ENCODE peak calls at places on chromosomes 4 and X, in four cellular contexts. R, E, F and W are unnamed samples.

GRCh38 chrX:6941041-6941440 is 206.5 kb upstream of the STS start:
- DNase-seq in R (no peak), E (no peak), F (no peak), W (no peak)

GRCh38 chrX:123817288-123817894 is 42.5 kb upstream of the XIAP start:
- DNase-seq in R (no peak), E (no peak), F (no peak), W (no peak)

GRCh38 chr4:52173470-52174055 is 122.5 kb downstream of the SPATA18 start:
- DNase-seq in R (no peak), E (no peak), F (no peak), W (no peak)

GRCh38 chrX:70613295-70613694 is 168.7 kb downstream of the DLG3 start:
- DNase-seq in R (no peak), E (no peak), F (no peak), W (no peak)

GRCh38 chrX:108001218-108001814 is 19.1 kb upstream of the TEX13B start:
- DNase-seq in R (no peak), E (peak; percentile 11), F (no peak), W (no peak)

GRCh38 chr4:24471623-24472510 is 112.5 kb downstream of the DHX15 start:
- DNase-seq in R (no peak), E (no peak), F (no peak), W (no peak)

GRCh38 chr4:112114452-112114851 is 30.8 kb upstream of the FAM241A start:
- DNase-seq in R (no peak), E (no peak), F (no peak), W (no peak)

GRCh38 chr4:25535278-25535677 is 120.4 kb upstream of the SLC34A2 start:
- DNase-seq in R (no peak), E (peak; percentile 85), F (no peak), W (no peak)

GRCh38 chrX:150482537-150483217 is 85.7 kb upstream of the MTM1 start:
- DNase-seq in R (no peak), E (peak; percentile 9), F (no peak), W (no peak)

GRCh38 chrX:13029341-13029740 is 15.1 kb downstream of the FAM9C start:
- DNase-seq in R (no peak), E (no peak), F (no peak), W (no peak)

GRCh38 chrX:109732780-109733657 is at the start of gene ACSL4:
- DNase-seq in R (no peak), E (peak; percentile 63), F (peak; percentile 15), W (peak; percentile 75)

GRCh38 chr4:123877561-123877960 is 481.0 kb downstream of the SPRY1 start:
- DNase-seq in R (no peak), E (no peak), F (no peak), W (no peak)

GRCh38 chrX:103584606-103585005 is 709 bp upstream of the TCEAL4 start:
- DNase-seq in R (no peak), E (no peak), F (no peak), W (no peak)

GRCh38 chr4:76463568-76463967 is 28.5 kb downstream of the SHROOM3 start:
- DNase-seq in R (no peak), E (no peak), F (no peak), W (no peak)

GRCh38 chr4:42568610-42569207 is 88.2 kb downstream of the ATP8A1 start:
- DNase-seq in R (peak; percentile 25), E (peak; percentile 56), F (peak; percentile 9), W (peak; percentile 36)

GRCh38 chr4:154719087-154719486 is 24.7 kb upstream of the LRAT start:
- DNase-seq in R (no peak), E (no peak), F (no peak), W (no peak)

GRCh38 chrX:47690175-47690574 is 31.2 kb upstream of the UXT start:
- DNase-seq in R (no peak), E (no peak), F (no peak), W (no peak)

GRCh38 chr4:8317474-8317873 is 47.9 kb downstream of the HTRA3 start:
- DNase-seq in R (no peak), E (no peak), F (no peak), W (no peak)

GRCh38 chrX:65014230-65014629 is 38.0 kb upstream of the ZC4H2 start:
- DNase-seq in R (no peak), E (no peak), F (no peak), W (no peak)

GRCh38 chrX:13661735-13662536 is 9.0 kb downstream of the TCEANC start:
- DNase-seq in R (no peak), E (no peak), F (no peak), W (no peak)

GRCh38 chr4:95085118-95085833 is 327.5 kb downstream of the BMPR1B start:
- DNase-seq in R (no peak), E (no peak), F (no peak), W (no peak)

GRCh38 chr4:107666134-107666533 is 53.9 kb downstream of the PAPSS1 start:
- DNase-seq in R (no peak), E (peak; percentile 10), F (no peak), W (no peak)

GRCh38 chrX:110218591-110218990 is 99.3 kb downstream of the AMMECR1 start:
- DNase-seq in R (no peak), E (no peak), F (no peak), W (no peak)

GRCh38 chr4:76904646-76905190 is 6.8 kb upstream of the SOWAHB start:
- DNase-seq in R (no peak), E (no peak), F (no peak), W (peak; percentile 42)

GRCh38 chrX:41799661-41800060 is 75.7 kb downstream of the GPR82 start:
- DNase-seq in R (no peak), E (no peak), F (no peak), W (no peak)

GRCh38 chr4:141307241-141307689 is 86.6 kb downstream of the ZNF330 start:
- DNase-seq in R (peak; percentile 95), E (peak; percentile 40), F (no peak), W (peak; percentile 47)

GRCh38 chr4:141301216-141301615 is 80.5 kb downstream of the ZNF330 start:
- DNase-seq in R (no peak), E (no peak), F (no peak), W (no peak)

GRCh38 chr4:141304346-141304745 is 83.7 kb downstream of the ZNF330 start:
- DNase-seq in R (no peak), E (no peak), F (no peak), W (no peak)

GRCh38 chr4:141306331-141306730 is 85.6 kb downstream of the ZNF330 start:
- DNase-seq in R (no peak), E (no peak), F (no peak), W (no peak)

DNA sequence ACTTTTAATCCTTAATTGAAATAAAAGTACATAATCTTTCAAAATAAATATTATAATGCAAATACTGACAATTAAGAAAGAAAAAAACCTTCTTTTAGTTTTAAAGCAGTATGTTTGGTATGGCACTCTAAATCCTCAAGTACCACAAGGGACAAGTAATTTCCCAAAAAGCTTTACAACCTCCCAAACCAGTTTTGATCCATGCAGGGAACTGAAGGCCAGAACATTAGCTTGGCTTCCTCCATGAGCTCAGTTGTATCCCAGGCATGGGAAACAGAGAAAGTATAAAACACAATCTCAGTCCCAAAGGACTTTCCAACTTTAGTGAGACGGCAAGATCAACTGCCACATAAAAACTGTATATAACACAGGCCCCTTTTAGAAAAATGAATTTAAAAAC is 82.2 kb downstream of the ZNF330 start:
- DNase-seq in R (no peak), E (no peak), F (no peak), W (no peak)
- TF ChIP-seq SUZ12 in R (no peak), E (no peak), F (no peak), W (no peak)

DNA sequence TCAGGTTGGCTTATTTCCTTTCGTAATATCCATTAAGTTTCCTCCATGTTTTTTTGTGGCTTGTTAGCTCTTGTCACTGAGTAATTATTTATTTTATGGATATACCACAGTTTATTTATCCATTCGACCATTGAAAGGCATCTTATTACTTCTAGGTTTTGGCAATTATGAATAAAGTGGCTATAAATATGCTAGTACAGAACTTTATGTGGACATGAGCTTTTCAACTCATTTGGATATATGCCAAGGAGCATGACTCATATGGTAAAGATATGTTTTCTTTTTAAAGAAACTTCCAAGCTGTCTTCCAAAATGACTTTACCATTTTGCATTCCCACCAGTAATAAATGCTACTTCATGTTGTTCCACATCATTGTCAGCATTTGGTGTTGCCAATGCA is 803.6 kb downstream of the GLUD2 start:
- DNase-seq in R (no peak), E (no peak), F (no peak), W (no peak)
- TF ChIP-seq YY1 in R (no peak), E (no peak), F (no peak), W (no peak)

GRCh38 chr4:176258135-176258534 is 10.9 kb downstream of the ASB5 start:
- DNase-seq in R (no peak), E (no peak), F (no peak), W (no peak)

GRCh38 chr4:176256921-176257320 is 12.1 kb downstream of the ASB5 start:
- DNase-seq in R (no peak), E (no peak), F (no peak), W (no peak)

GRCh38 chr4:176261018-176261417 is 8.0 kb downstream of the ASB5 start:
- DNase-seq in R (no peak), E (no peak), F (no peak), W (no peak)

GRCh38 chr4:176261481-176261880 is 7.5 kb downstream of the ASB5 start:
- DNase-seq in R (no peak), E (no peak), F (no peak), W (no peak)

DNA sequence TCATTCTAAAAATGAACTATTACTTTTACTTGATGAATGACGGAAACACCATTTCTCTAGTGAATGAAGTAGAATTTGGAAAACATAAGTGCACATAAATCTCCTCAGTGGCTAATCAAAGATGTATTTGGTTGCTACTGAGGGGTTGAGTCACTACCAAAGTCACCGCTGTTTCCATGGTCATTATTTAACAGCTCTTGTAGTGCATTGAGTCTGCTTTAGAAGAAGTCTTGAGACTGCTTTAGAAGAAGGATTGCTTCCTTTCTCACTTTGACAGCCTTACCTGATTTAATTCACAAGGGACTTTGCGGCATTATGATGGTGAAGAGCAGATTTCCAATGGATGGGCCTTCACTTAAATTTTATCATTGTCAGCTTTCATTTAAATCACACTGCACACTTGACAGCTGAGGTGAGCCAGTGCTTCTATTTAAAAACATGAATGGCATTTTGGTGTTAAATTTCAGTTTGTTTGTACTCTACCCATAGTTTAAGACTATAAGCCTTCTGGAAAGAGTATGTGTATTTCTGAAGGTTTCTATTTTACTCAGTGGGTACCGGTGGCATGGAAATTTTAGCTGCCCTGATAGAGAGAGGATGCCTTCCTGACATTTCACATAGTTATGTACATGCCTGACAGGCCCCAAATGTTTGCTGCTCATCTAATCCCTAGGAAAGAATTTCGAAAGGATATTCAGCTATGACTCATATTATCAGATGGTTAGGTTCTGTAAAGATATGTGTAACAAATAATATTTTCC is 9.5 kb downstream of the ASB5 start:
- DNase-seq in R (no peak), E (no peak), F (no peak), W (no peak)
- TF ChIP-seq SUZ12 in R (no peak), E (no peak), F (no peak), W (no peak)

GRCh38 chrX:96576358-96576757 is 108.3 kb upstream of the DIAPH2 start:
- DNase-seq in R (no peak), E (no peak), F (no peak), W (no peak)

GRCh38 chrX:96569034-96569433 is 115.6 kb upstream of the DIAPH2 start:
- DNase-seq in R (no peak), E (no peak), F (no peak), W (no peak)

GRCh38 chrX:96579252-96579651 is 105.4 kb upstream of the DIAPH2 start:
- DNase-seq in R (no peak), E (no peak), F (no peak), W (no peak)

DNA sequence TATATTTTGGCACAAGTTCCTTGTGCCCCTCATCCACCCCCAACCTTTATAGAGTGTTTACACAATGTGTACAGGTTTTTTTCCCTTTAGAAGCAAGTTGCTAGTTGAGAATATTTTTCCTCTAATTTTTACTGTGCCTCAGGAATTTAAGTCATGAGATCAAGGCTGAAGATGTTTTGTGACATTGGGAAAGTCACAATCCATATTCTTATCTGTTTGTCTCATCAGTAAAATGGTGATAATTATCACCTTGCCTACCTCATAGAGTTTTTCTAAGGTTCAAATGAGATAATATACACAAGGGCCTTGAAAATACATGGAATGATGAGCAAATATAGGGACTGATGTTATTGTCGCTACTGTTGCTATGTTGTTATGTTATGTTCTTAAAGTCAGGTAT is 109.6 kb upstream of the DIAPH2 start:
- DNase-seq in R (no peak), E (no peak), F (no peak), W (no peak)
- TF ChIP-seq YY1 in R (no peak), E (no peak), F (no peak), W (no peak)